ENCODE peak calls at places on chromosomes 12 and 14, in four cellular contexts. One of them, this sample, is unnamed.

GRCh38 chr12:6201199-6201608 is 1.0 kb downstream of the CD9 start:
- DNase-seq in SK-N-DZ: peak; percentile 55
- DNase-seq in IMR-90: no peak
- DNase-seq in CD8-positive, alpha-beta T cell: no peak
- DNase-seq in this sample: no peak

GRCh38 chr12:104410326-104410725 is 46.4 kb upstream of the CHST11 start:
- DNase-seq in CD8-positive, alpha-beta T cell: no peak
- DNase-seq in SK-N-DZ: no peak
- DNase-seq in IMR-90: no peak
- DNase-seq in this sample: no peak

GRCh38 chr12:89856431-89856830 is 147.8 kb upstream of the ATP2B1 start:
- DNase-seq in IMR-90: peak; percentile 72
- DNase-seq in CD8-positive, alpha-beta T cell: no peak
- DNase-seq in SK-N-DZ: no peak
- DNase-seq in this sample: peak; percentile 34

GRCh38 chr14:77882098-77882497 is 82.2 kb downstream of the ADCK1 start:
- DNase-seq in SK-N-DZ: peak; percentile 56
- DNase-seq in CD8-positive, alpha-beta T cell: no peak
- DNase-seq in IMR-90: no peak
- DNase-seq in this sample: no peak

GRCh38 chr12:43370299-43370698 is 181.7 kb downstream of the ADAMTS20 start:
- DNase-seq in IMR-90: peak; percentile 74
- DNase-seq in CD8-positive, alpha-beta T cell: no peak
- DNase-seq in SK-N-DZ: no peak
- DNase-seq in this sample: peak; percentile 85

GRCh38 chr12:92110083-92110640 is 35.5 kb downstream of the BTG1 start:
- DNase-seq in CD8-positive, alpha-beta T cell: no peak
- DNase-seq in SK-N-DZ: no peak
- DNase-seq in IMR-90: no peak
- DNase-seq in this sample: no peak

GRCh38 chr14:104735830-104736642 is 12.0 kb downstream of the ADSS1 start:
- DNase-seq in CD8-positive, alpha-beta T cell: no peak
- DNase-seq in IMR-90: peak; percentile 68
- DNase-seq in SK-N-DZ: no peak
- DNase-seq in this sample: peak; percentile 76

GRCh38 chr14:68144051-68144681 is 324.6 kb downstream of the RAD51B start:
- DNase-seq in IMR-90: peak; percentile 11
- DNase-seq in CD8-positive, alpha-beta T cell: no peak
- DNase-seq in SK-N-DZ: no peak
- DNase-seq in this sample: peak; percentile 67

GRCh38 chr14:104563742-104564615 is 15.6 kb upstream of the C14orf180 start:
- DNase-seq in SK-N-DZ: peak; percentile 59
- DNase-seq in IMR-90: peak; percentile 34
- DNase-seq in CD8-positive, alpha-beta T cell: peak; percentile 72
- DNase-seq in this sample: peak; percentile 24

GRCh38 chr12:121536929-121537813 is 43.7 kb downstream of the KDM2B start:
- DNase-seq in IMR-90: peak; percentile 77
- DNase-seq in CD8-positive, alpha-beta T cell: peak; percentile 51
- DNase-seq in SK-N-DZ: peak; percentile 88
- DNase-seq in this sample: peak; percentile 69

GRCh38 chr14:55245657-55246268 is 25.5 kb upstream of the FBXO34 start:
- DNase-seq in IMR-90: peak; percentile 42
- DNase-seq in SK-N-DZ: no peak
- DNase-seq in CD8-positive, alpha-beta T cell: peak; percentile 24
- DNase-seq in this sample: peak; percentile 29

GRCh38 chr12:7907009-7907408 is 29.0 kb downstream of the SLC2A3 start:
- DNase-seq in SK-N-DZ: no peak
- DNase-seq in IMR-90: peak; percentile 61
- DNase-seq in CD8-positive, alpha-beta T cell: peak; percentile 51
- DNase-seq in this sample: peak; percentile 60

GRCh38 chr12:466762-467161 is 7.0 kb downstream of the B4GALNT3 start:
- DNase-seq in SK-N-DZ: no peak
- DNase-seq in IMR-90: no peak
- DNase-seq in CD8-positive, alpha-beta T cell: no peak
- DNase-seq in this sample: no peak

GRCh38 chr14:104749111-104749649 is 3.8 kb upstream of the SIVA1 start:
- DNase-seq in IMR-90: peak; percentile 58
- DNase-seq in CD8-positive, alpha-beta T cell: no peak
- DNase-seq in SK-N-DZ: no peak
- DNase-seq in this sample: peak; percentile 39

GRCh38 chr12:110936367-110937103 is 16.2 kb upstream of the MYL2 start:
- DNase-seq in IMR-90: no peak
- DNase-seq in SK-N-DZ: no peak
- DNase-seq in CD8-positive, alpha-beta T cell: no peak
- DNase-seq in this sample: no peak

GRCh38 chr14:36996133-36996856 is 176.1 kb downstream of the SLC25A21 start:
- DNase-seq in CD8-positive, alpha-beta T cell: no peak
- DNase-seq in SK-N-DZ: no peak
- DNase-seq in IMR-90: peak; percentile 68
- DNase-seq in this sample: peak; percentile 78

GRCh38 chr12:90234455-90234854 is 525.8 kb upstream of the ATP2B1 start:
- DNase-seq in IMR-90: peak; percentile 9
- DNase-seq in CD8-positive, alpha-beta T cell: no peak
- DNase-seq in SK-N-DZ: no peak
- DNase-seq in this sample: no peak

GRCh38 chr12:77888611-77889010 is 57.9 kb downstream of the NAV3 start:
- DNase-seq in CD8-positive, alpha-beta T cell: no peak
- DNase-seq in SK-N-DZ: no peak
- DNase-seq in IMR-90: peak; percentile 75
- DNase-seq in this sample: peak; percentile 78

GRCh38 chr12:93824514-93825500 is 147.6 kb downstream of the CRADD start:
- DNase-seq in IMR-90: peak; percentile 43
- DNase-seq in CD8-positive, alpha-beta T cell: no peak
- DNase-seq in SK-N-DZ: no peak
- DNase-seq in this sample: no peak

GRCh38 chr12:55675671-55676070 is 32.0 kb downstream of the ITGA7 start:
- DNase-seq in SK-N-DZ: no peak
- DNase-seq in CD8-positive, alpha-beta T cell: peak; percentile 4
- DNase-seq in IMR-90: no peak
- DNase-seq in this sample: no peak

This sample was measured in HCEC 1CT.